ENCODE peak calls at places on chromosomes 3 and 15, in seven cellular contexts. C is adipocyte, Y is adrenal gland, Z is GM23338, M is breast epithelium, E is aorta, A is K562. N is an unnamed sample. For H3K27me3 and H3K4me1, the result is how much of the 10 kb centered on the place peaks cover.

GRCh38 chr3:4531478-4532025 is 38.4 kb downstream of the ITPR1 start:
- DNase-seq in C (no peak), Y (no peak), Z (no peak), M (no peak), E (no peak), A (peak), N (peak)

GRCh38 chr15:29294732-29295131 is 25.1 kb upstream of the NSMCE3 start:
- DNase-seq in C (no peak), Y (no peak), Z (no peak), M (no peak), E (no peak), A (no peak), N (no peak)

GRCh38 chr15:58501006-58501405 is 69.2 kb downstream of the LIPC start:
- DNase-seq in C (no peak), Y (no peak), Z (no peak), M (no peak), E (no peak), A (no peak), N (no peak)

GRCh38 chr15:69114231-69114937 is 46.1 kb upstream of the GLCE start:
- DNase-seq in C (no peak), Y (no peak), Z (no peak), M (no peak), E (no peak), A (no peak), N (no peak)

GRCh38 chr15:35256555-35256954 is 171.5 kb upstream of the NANOGP8 start:
- DNase-seq in C (peak), Y (no peak), Z (no peak), M (no peak), E (no peak), A (no peak), N (peak)

GRCh38 chr3:170961616-170962400 is 53.4 kb upstream of the EIF5A2 start:
- DNase-seq in C (peak), Y (peak), Z (peak), M (no peak), E (no peak), A (peak), N (peak)

GRCh38 chr3:132232231-132232792 is 84.9 kb upstream of the ACP3 start:
- DNase-seq in C (no peak), Y (no peak), Z (no peak), M (no peak), E (no peak), A (no peak), N (peak)

GRCh38 chr3:130849111-130849552 is 44.8 kb upstream of the ATP2C1 start:
- DNase-seq in C (no peak), Y (no peak), Z (no peak), M (peak), E (no peak), A (no peak), N (no peak)

GRCh38 chr15:91142097-91142744 is 42.2 kb downstream of the SV2B start:
- DNase-seq in C (no peak), Y (no peak), Z (peak), M (no peak), E (no peak), A (no peak), N (no peak)

GRCh38 chr15:32843211-32843907 is 125.6 kb downstream of the GREM1 start:
- DNase-seq in C (peak), Y (no peak), Z (no peak), M (no peak), E (no peak), A (no peak), N (no peak)

GRCh38 chr3:71521940-71522876 is 61.3 kb downstream of the FOXP1 start:
- DNase-seq in C (no peak), Y (no peak), Z (no peak), M (no peak), E (no peak), A (no peak), N (no peak)

GRCh38 chr3:108334698-108335097 is 38.4 kb downstream of the HHLA2 start:
- DNase-seq in C (no peak), Y (no peak), Z (no peak), M (no peak), E (no peak), A (no peak), N (peak)

GRCh38 chr3:181455276-181455675 is 256.4 kb upstream of the SOX2 start:
- DNase-seq in C (no peak), Y (no peak), Z (no peak), M (no peak), E (no peak), A (no peak), N (no peak)

GRCh38 chr15:70469651-70470555 is 293.5 kb downstream of the UACA start:
- DNase-seq in C (no peak), Y (no peak), Z (no peak), M (peak), E (no peak), A (no peak), N (no peak)

GRCh38 chr15:70470556-70471191 is 292.7 kb downstream of the UACA start:
- DNase-seq in C (no peak), Y (no peak), Z (no peak), M (no peak), E (no peak), A (no peak), N (no peak)

GRCh38 chr15:70473623-70474366 is 289.6 kb downstream of the UACA start:
- DNase-seq in C (no peak), Y (no peak), Z (no peak), M (no peak), E (peak), A (no peak), N (peak)

GRCh38 chr15:70469182-70469581 is 294.2 kb downstream of the UACA start:
- DNase-seq in C (no peak), Y (no peak), Z (no peak), M (no peak), E (peak), A (no peak), N (no peak)

GRCh38 chr15:70471517-70471916 is 291.8 kb downstream of the UACA start:
- DNase-seq in C (no peak), Y (no peak), Z (no peak), M (no peak), E (no peak), A (no peak), N (no peak)
- H3K27me3 ChIP-seq in C (under half), Y (under half), Z (under half), M (under half), E (under half), A (under half), N (under half)

GRCh38 chr3:133578548-133579191 is 5.2 kb downstream of the CDV3 start:
- DNase-seq in C (peak), Y (no peak), Z (peak), M (no peak), E (no peak), A (peak), N (peak)
- H3K4me3 ChIP-seq in C (peak), Y (no peak), Z (no peak), M (peak), E (no peak), A (no peak), N (no peak)

GRCh38 chr3:125123906-125124305 is 68.1 kb upstream of the HEG1 start:
- DNase-seq in C (no peak), Y (no peak), Z (no peak), M (no peak), E (no peak), A (no peak), N (peak)
- H3K4me1 ChIP-seq in C (half or more), Y (under half), Z (under half), M (under half), E (under half), A (under half), N (half or more)

GRCh38 chr15:78625621-78626280 is 5.0 kb upstream of the CHRNA3 start:
- DNase-seq in C (no peak), Y (no peak), Z (no peak), M (peak), E (no peak), A (no peak), N (no peak)

GRCh38 chr15:78624651-78625590 is 4.1 kb upstream of the CHRNA3 start:
- DNase-seq in C (no peak), Y (no peak), Z (no peak), M (peak), E (no peak), A (no peak), N (no peak)

GRCh38 chr15:78628227-78628626 is 7.4 kb upstream of the CHRNA3 start:
- DNase-seq in C (no peak), Y (no peak), Z (no peak), M (peak), E (no peak), A (no peak), N (no peak)

GRCh38 chr15:78629031-78629715 is 8.4 kb upstream of the CHRNA3 start:
- DNase-seq in C (no peak), Y (no peak), Z (no peak), M (peak), E (peak), A (no peak), N (no peak)

DNA sequence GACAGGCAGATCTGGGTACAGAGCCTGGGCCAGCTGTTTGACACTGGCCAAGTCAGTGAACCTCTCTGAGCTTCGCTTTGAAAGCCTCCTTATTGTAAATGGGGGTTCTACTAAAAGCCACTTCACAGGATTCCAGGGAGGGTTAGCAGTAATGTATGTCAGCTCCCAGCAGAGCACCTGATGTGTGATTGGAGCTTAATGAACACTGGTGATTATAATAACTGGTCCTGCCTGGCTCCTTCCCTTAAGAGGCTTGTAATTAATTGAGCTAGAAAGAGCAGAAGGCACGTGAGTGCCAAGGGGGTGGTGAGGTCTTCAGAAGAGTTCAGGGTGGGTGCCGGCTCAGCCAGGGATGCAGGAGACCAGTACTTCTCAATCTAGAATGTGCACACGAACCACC is 5.8 kb upstream of the CHRNA3 start:
- DNase-seq in C (no peak), Y (no peak), Z (no peak), M (no peak), E (no peak), A (no peak), N (no peak)
- H3K27me3 ChIP-seq in C (half or more), Y (under half), Z (under half), M (under half), E (under half), A (under half), N (under half)

DNA sequence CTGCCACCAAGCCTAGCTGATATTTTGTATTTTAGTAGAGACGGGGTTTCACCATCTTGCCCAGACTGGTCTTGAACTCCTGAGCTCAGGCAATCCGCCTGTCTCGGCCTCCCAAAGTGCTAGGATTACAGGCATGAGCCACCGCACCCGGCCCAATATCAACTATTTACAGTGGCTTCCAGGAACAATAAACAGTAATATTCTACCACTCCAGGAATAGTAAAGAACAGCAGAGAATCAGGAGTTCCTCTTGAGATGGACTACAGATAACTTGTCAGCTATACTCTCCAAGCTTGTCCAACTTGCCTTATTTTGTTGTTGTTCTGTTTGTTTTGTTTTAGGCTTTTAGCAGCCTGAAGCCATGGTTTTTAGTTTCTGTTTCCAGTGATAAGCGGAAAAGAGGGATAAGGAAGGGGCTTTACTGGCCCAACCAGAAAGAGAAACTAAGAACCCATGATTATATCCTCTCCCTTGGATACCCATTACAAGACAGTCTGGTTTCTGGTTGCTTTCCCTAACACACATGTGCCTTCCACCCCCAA is 36.8 kb downstream of the ARHGEF3 start:
- DNase-seq in C (no peak), Y (no peak), Z (no peak), M (no peak), E (no peak), A (no peak), N (no peak)
- H3K4me3 ChIP-seq in C (no peak), Y (no peak), Z (no peak), M (no peak), E (no peak), A (no peak), N (no peak)